ENCODE peak calls at places on chromosomes 7 and 10, in four cellular contexts. J, A, Z and S are unnamed samples.

GRCh38 chr7:12456506-12456905 is 52.8 kb upstream of the VWDE start:
- DNase-seq in J (no peak), A (no peak), Z (no peak), S (no peak)

GRCh38 chr10:21020545-21020944 is 123.4 kb upstream of the NEBL start:
- DNase-seq in J (peak), A (peak), Z (peak), S (no peak)

GRCh38 chr7:158581440-158582088 is 6.1 kb downstream of the PTPRN2 start:
- DNase-seq in J (no peak), A (no peak), Z (no peak), S (no peak)

GRCh38 chr7:11298220-11298619 is 324.5 kb downstream of the PHF14 start:
- DNase-seq in J (no peak), A (no peak), Z (peak), S (no peak)

GRCh38 chr7:602341-603141 is 82.9 kb upstream of the PDGFA start:
- DNase-seq in J (no peak), A (no peak), Z (peak), S (no peak)

GRCh38 chr10:132961864-132962622 is 19.7 kb upstream of the CFAP46 start:
- DNase-seq in J (no peak), A (peak), Z (peak), S (no peak)

GRCh38 chr10:102665904-102666509 is 21.7 kb downstream of the TRIM8 start:
- DNase-seq in J (no peak), A (no peak), Z (no peak), S (no peak)

GRCh38 chr10:74932648-74933047 is 106.2 kb downstream of the KAT6B start:
- DNase-seq in J (no peak), A (no peak), Z (no peak), S (no peak)

GRCh38 chr10:88981435-88981834 is 9.2 kb upstream of the FAS start:
- DNase-seq in J (no peak), A (no peak), Z (no peak), S (no peak)

GRCh38 chr7:154394804-154395203 is 342.6 kb downstream of the DPP6 start:
- DNase-seq in J (no peak), A (no peak), Z (no peak), S (no peak)

GRCh38 chr10:132264966-132265877 is 42.5 kb downstream of the STK32C start:
- DNase-seq in J (no peak), A (peak), Z (no peak), S (no peak)

GRCh38 chr7:15687645-15688025 is 1.2 kb upstream of the MEOX2 start:
- DNase-seq in J (no peak), A (peak), Z (peak), S (no peak)

GRCh38 chr10:60508831-60509230 is 119.2 kb upstream of the ANK3 start:
- DNase-seq in J (no peak), A (no peak), Z (no peak), S (no peak)

GRCh38 chr10:61708841-61709240 is 46.1 kb downstream of the CABCOCO1 start:
- DNase-seq in J (no peak), A (no peak), Z (no peak), S (no peak)

GRCh38 chr7:156519070-156519469 is 121.5 kb upstream of the RNF32 start:
- DNase-seq in J (no peak), A (no peak), Z (no peak), S (no peak)

GRCh38 chr7:156514851-156515250 is 125.7 kb upstream of the RNF32 start:
- DNase-seq in J (no peak), A (no peak), Z (no peak), S (no peak)

GRCh38 chr7:156518466-156518865 is 122.1 kb upstream of the RNF32 start:
- DNase-seq in J (no peak), A (no peak), Z (no peak), S (no peak)

GRCh38 chr7:156516791-156517378 is 123.7 kb upstream of the RNF32 start:
- DNase-seq in J (no peak), A (no peak), Z (no peak), S (no peak)

GRCh38 chr7:156515911-156516790 is 124.4 kb upstream of the RNF32 start:
- DNase-seq in J (no peak), A (no peak), Z (no peak), S (no peak)
- TF ChIP-seq REST in J (no peak), A (no peak), Z (no peak), S (no peak)

GRCh38 chr7:132333301-132333700 is 243.0 kb downstream of the PLXNA4 start:
- DNase-seq in J (no peak), A (no peak), Z (no peak), S (no peak)
- H3K4me3 ChIP-seq in J (no peak), A (no peak), Z (no peak), S (no peak)

DNA sequence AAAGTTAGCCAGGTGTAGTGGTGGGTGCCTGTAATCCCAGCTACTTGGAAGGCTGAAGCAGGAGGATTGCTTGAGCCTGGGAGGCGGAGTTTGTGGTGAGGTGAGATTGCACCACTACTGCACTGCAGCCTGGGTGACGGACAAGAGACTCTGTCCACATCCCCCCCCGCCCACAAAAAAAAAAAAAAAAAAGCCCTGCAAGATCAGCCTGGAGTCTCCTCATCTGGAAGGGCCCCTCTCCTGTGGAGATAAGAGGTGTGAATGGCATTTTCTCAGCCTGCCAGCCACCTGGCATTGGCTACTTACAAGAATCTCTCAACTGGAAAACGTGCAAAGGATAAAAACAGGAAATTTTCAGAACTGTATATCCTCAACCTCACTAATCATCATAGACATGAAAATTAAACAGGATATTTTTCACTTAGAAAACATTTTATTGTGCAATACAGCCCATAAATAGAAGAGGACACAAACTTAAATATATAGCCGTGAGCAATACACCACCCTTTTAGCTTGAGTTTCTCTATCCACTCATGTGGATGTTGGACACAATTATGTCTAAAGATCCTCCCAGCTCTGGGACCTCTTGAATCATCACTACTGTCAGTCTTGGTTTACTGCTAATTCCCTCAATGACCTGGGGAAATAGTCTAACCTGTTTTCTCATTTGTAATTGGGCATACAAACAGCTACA is 11.3 kb upstream of the TSPAN15 start:
- DNase-seq in J (no peak), A (no peak), Z (peak), S (no peak)
- TF ChIP-seq POLR2AphosphoS5 in J (no peak), A (no peak), Z (no peak), S (no peak)

GRCh38 chr10:91690412-91690811 is 57.5 kb upstream of the PPP1R3C start:
- DNase-seq in J (no peak), A (no peak), Z (no peak), S (no peak)
- TF ChIP-seq REST in J (no peak), A (no peak), Z (no peak), S (no peak)

GRCh38 chr7:151459726-151460473 is 20.0 kb upstream of the CRYGN start:
- DNase-seq in J (peak), A (peak), Z (peak), S (peak)
- H3K4me3 ChIP-seq in J (peak), A (peak), Z (no peak), S (peak)

GRCh38 chr10:70457759-70458305 is 16.4 kb upstream of the NODAL start:
- DNase-seq in J (no peak), A (no peak), Z (no peak), S (no peak)

GRCh38 chr10:70459061-70459770 is 17.7 kb upstream of the NODAL start:
- DNase-seq in J (no peak), A (no peak), Z (peak), S (no peak)

GRCh38 chr10:70459771-70460490 is 18.4 kb upstream of the NODAL start:
- DNase-seq in J (no peak), A (no peak), Z (peak), S (no peak)

GRCh38 chr10:70456164-70456563 is 14.7 kb upstream of the NODAL start:
- DNase-seq in J (no peak), A (no peak), Z (peak), S (no peak)

DNA sequence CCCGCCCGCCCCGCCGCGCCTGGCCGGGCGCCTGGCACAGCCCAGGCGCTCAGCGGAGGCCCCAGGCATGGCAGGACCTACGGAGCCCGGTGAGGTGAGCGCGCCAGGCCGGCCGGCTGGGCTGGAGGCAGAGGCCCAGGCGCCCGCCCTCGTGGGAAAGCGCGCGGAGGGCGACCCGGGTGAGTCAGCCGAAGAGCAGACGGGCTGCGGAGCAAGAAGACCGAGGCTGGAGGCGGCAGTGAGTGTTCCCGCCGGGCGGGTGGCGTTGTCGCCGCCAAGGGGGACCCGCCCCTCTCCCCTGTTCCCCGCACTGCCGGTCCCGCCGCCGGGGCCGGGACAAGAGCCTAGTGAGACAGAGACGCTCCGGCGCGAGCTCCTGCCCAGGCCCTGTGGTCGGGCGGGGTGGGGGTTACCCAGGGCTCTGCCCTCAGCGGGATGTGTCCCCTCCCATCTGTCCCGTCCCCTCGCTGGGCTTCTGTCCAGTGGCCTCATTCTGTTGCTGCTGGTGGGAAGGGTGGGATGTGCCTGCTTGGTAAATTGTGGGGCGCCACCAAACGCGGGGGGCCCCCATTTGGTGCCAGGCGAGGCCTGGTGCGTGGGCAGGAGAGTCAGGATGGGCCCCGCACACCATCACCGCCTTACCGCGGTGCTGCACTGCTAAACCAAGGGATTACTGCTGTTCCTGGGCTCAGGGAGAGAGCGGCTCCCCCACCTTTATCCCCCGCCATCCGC is 17.0 kb upstream of the NODAL start:
- DNase-seq in J (no peak), A (peak), Z (peak), S (no peak)
- TF ChIP-seq POLR2AphosphoS5 in J (peak), A (no peak), Z (peak), S (no peak)

GRCh38 chr10:19656420-19657042 is 159.7 kb upstream of the PLXDC2 start:
- DNase-seq in J (no peak), A (no peak), Z (no peak), S (no peak)
- TF ChIP-seq REST in J (no peak), A (no peak), Z (no peak), S (no peak)